ENCODE peak calls at places on chromosomes 3 and 15, in six cellular contexts. S, T, R, F, J and H are unnamed samples.
A peak's percentile ranks its signal among the peaks of the same experiment; 100 is the strongest.

GRCh38 chr15:89379818-89380217 is 45.2 kb upstream of the POLG start:
- DNase-seq in S (peak; percentile 37), T (no peak), R (no peak), F (no peak), J (no peak), H (no peak)

GRCh38 chr3:197137741-197138140 is 108.1 kb upstream of the MELTF start:
- DNase-seq in S (no peak), T (no peak), R (no peak), F (no peak), J (no peak), H (no peak)

GRCh38 chr15:67100808-67101581 is 35.6 kb downstream of the SMAD3 start:
- DNase-seq in S (no peak), T (no peak), R (no peak), F (no peak), J (no peak), H (no peak)

GRCh38 chr3:150544040-150544439 is 2.3 kb downstream of the SERP1 start:
- DNase-seq in S (no peak), T (no peak), R (no peak), F (no peak), J (no peak), H (no peak)

GRCh38 chr3:101902041-101902440 is 52.7 kb downstream of the NFKBIZ start:
- DNase-seq in S (no peak), T (peak; percentile 60), R (no peak), F (no peak), J (no peak), H (no peak)

GRCh38 chr15:62749445-62749844 is 293.1 kb upstream of the TPM1 start:
- DNase-seq in S (peak; percentile 27), T (no peak), R (no peak), F (no peak), J (no peak), H (no peak)

GRCh38 chr3:169966951-169967915 is 626 bp downstream of the SEC62 start:
- DNase-seq in S (peak; percentile 72), T (peak; percentile 26), R (peak; percentile 32), F (no peak), J (no peak), H (no peak)

GRCh38 chr3:58630081-58630709 is 36.4 kb downstream of the FAM3D start:
- DNase-seq in S (peak; percentile 93), T (peak; percentile 60), R (peak; percentile 70), F (peak; percentile 65), J (peak; percentile 41), H (no peak)

GRCh38 chr3:135887220-135887619 is 78.3 kb upstream of the PPP2R3A start:
- DNase-seq in S (no peak), T (no peak), R (no peak), F (no peak), J (no peak), H (no peak)

GRCh38 chr3:42802876-42803799 is 1.2 kb downstream of the HIGD1A start:
- DNase-seq in S (peak; percentile 48), T (peak; percentile 15), R (no peak), F (no peak), J (no peak), H (no peak)

GRCh38 chr3:38110314-38111050 is 26.4 kb downstream of the ACAA1 start:
- DNase-seq in S (no peak), T (no peak), R (no peak), F (peak; percentile 24), J (no peak), H (no peak)

GRCh38 chr15:57562220-57562769 is 29.4 kb upstream of the MYZAP start:
- DNase-seq in S (no peak), T (no peak), R (no peak), F (no peak), J (no peak), H (no peak)

GRCh38 chr3:57112206-57112605 is 51.7 kb downstream of the SPATA12 start:
- DNase-seq in S (peak; percentile 75), T (no peak), R (no peak), F (no peak), J (no peak), H (no peak)

GRCh38 chr15:70729164-70729563 is 34.2 kb downstream of the UACA start:
- DNase-seq in S (no peak), T (no peak), R (no peak), F (no peak), J (no peak), H (no peak)

GRCh38 chr3:114899186-114899931 is 247.7 kb downstream of the ZBTB20 start:
- DNase-seq in S (peak; percentile 16), T (no peak), R (no peak), F (no peak), J (no peak), H (peak; percentile 96)

GRCh38 chr3:167350245-167350862 is 29.7 kb downstream of the ZBBX start:
- DNase-seq in S (peak; percentile 57), T (peak; percentile 15), R (no peak), F (no peak), J (no peak), H (no peak)